ENCODE peak calls at places on chromosomes 5 and 9, in four cellular contexts. One of them, this sample, is unnamed.

GRCh38 chr9:124760719-124761118 is 10.4 kb downstream of the NR6A1 start:
- DNase-seq in dorsolateral prefrontal cortex: no peak
- DNase-seq in stimulated activated CD4-positive, alpha-beta T cell treated with anti-CD3 and anti-CD28 coated beads, Interleukin-4, amount 100 ng/mL, for 4 hours: no peak
- DNase-seq in foreskin fibroblast: no peak
- DNase-seq in this sample: no peak

GRCh38 chr9:102354041-102354440 is 615.6 kb upstream of the GRIN3A start:
- DNase-seq in dorsolateral prefrontal cortex: no peak
- DNase-seq in foreskin fibroblast: no peak
- DNase-seq in stimulated activated CD4-positive, alpha-beta T cell treated with anti-CD3 and anti-CD28 coated beads, Interleukin-4, amount 100 ng/mL, for 4 hours: no peak
- DNase-seq in this sample: no peak

GRCh38 chr5:92561362-92562006 is 1019.5 kb downstream of the NR2F1-AS1 start:
- DNase-seq in dorsolateral prefrontal cortex: no peak
- DNase-seq in stimulated activated CD4-positive, alpha-beta T cell treated with anti-CD3 and anti-CD28 coated beads, Interleukin-4, amount 100 ng/mL, for 4 hours: no peak
- DNase-seq in foreskin fibroblast: peak; percentile 46
- DNase-seq in this sample: no peak

GRCh38 chr5:15577132-15577531 is 77.2 kb downstream of the FBXL7 start:
- DNase-seq in stimulated activated CD4-positive, alpha-beta T cell treated with anti-CD3 and anti-CD28 coated beads, Interleukin-4, amount 100 ng/mL, for 4 hours: no peak
- DNase-seq in dorsolateral prefrontal cortex: no peak
- DNase-seq in foreskin fibroblast: no peak
- DNase-seq in this sample: no peak

GRCh38 chr5:65986050-65986451 is 59.7 kb downstream of the ERBIN start:
- DNase-seq in foreskin fibroblast: peak; percentile 86
- DNase-seq in dorsolateral prefrontal cortex: no peak
- DNase-seq in stimulated activated CD4-positive, alpha-beta T cell treated with anti-CD3 and anti-CD28 coated beads, Interleukin-4, amount 100 ng/mL, for 4 hours: no peak
- DNase-seq in this sample: no peak

GRCh38 chr5:72234265-72234700 is 85.8 kb downstream of the MRPS27 start:
- DNase-seq in stimulated activated CD4-positive, alpha-beta T cell treated with anti-CD3 and anti-CD28 coated beads, Interleukin-4, amount 100 ng/mL, for 4 hours: peak; percentile 15
- DNase-seq in foreskin fibroblast: peak; percentile 54
- DNase-seq in dorsolateral prefrontal cortex: no peak
- DNase-seq in this sample: no peak

GRCh38 chr5:42953061-42953460 is 87.1 kb downstream of the ANXA2R start:
- DNase-seq in stimulated activated CD4-positive, alpha-beta T cell treated with anti-CD3 and anti-CD28 coated beads, Interleukin-4, amount 100 ng/mL, for 4 hours: no peak
- DNase-seq in dorsolateral prefrontal cortex: no peak
- DNase-seq in foreskin fibroblast: peak; percentile 52
- DNase-seq in this sample: no peak

GRCh38 chr5:45081082-45081481 is 272.3 kb downstream of the MRPS30 start:
- DNase-seq in dorsolateral prefrontal cortex: no peak
- DNase-seq in stimulated activated CD4-positive, alpha-beta T cell treated with anti-CD3 and anti-CD28 coated beads, Interleukin-4, amount 100 ng/mL, for 4 hours: no peak
- DNase-seq in foreskin fibroblast: no peak
- DNase-seq in this sample: no peak

GRCh38 chr9:91718071-91718470 is 232.0 kb downstream of the ROR2 start:
- DNase-seq in stimulated activated CD4-positive, alpha-beta T cell treated with anti-CD3 and anti-CD28 coated beads, Interleukin-4, amount 100 ng/mL, for 4 hours: no peak
- DNase-seq in foreskin fibroblast: no peak
- DNase-seq in dorsolateral prefrontal cortex: no peak
- DNase-seq in this sample: no peak

GRCh38 chr5:150144211-150144801 is 11.3 kb downstream of the PDGFRB start:
- DNase-seq in dorsolateral prefrontal cortex: no peak
- DNase-seq in foreskin fibroblast: peak; percentile 89
- DNase-seq in stimulated activated CD4-positive, alpha-beta T cell treated with anti-CD3 and anti-CD28 coated beads, Interleukin-4, amount 100 ng/mL, for 4 hours: no peak
- DNase-seq in this sample: no peak

GRCh38 chr5:173324115-173325001 is 3.9 kb downstream of the STC2 start:
- DNase-seq in stimulated activated CD4-positive, alpha-beta T cell treated with anti-CD3 and anti-CD28 coated beads, Interleukin-4, amount 100 ng/mL, for 4 hours: no peak
- DNase-seq in dorsolateral prefrontal cortex: peak; percentile 83
- DNase-seq in foreskin fibroblast: peak; percentile 99
- DNase-seq in this sample: no peak

GRCh38 chr9:69149321-69149807 is 24.7 kb upstream of the TJP2 start:
- DNase-seq in stimulated activated CD4-positive, alpha-beta T cell treated with anti-CD3 and anti-CD28 coated beads, Interleukin-4, amount 100 ng/mL, for 4 hours: no peak
- DNase-seq in dorsolateral prefrontal cortex: no peak
- DNase-seq in foreskin fibroblast: peak; percentile 87
- DNase-seq in this sample: no peak

GRCh38 chr5:107979900-107980299 is 309.2 kb upstream of the EFNA5 start:
- DNase-seq in dorsolateral prefrontal cortex: no peak
- DNase-seq in stimulated activated CD4-positive, alpha-beta T cell treated with anti-CD3 and anti-CD28 coated beads, Interleukin-4, amount 100 ng/mL, for 4 hours: no peak
- DNase-seq in foreskin fibroblast: no peak
- DNase-seq in this sample: no peak

GRCh38 chr9:88733651-88734470 is 198.9 kb downstream of the NXNL2 start:
- DNase-seq in dorsolateral prefrontal cortex: no peak
- DNase-seq in foreskin fibroblast: peak; percentile 93
- DNase-seq in stimulated activated CD4-positive, alpha-beta T cell treated with anti-CD3 and anti-CD28 coated beads, Interleukin-4, amount 100 ng/mL, for 4 hours: no peak
- DNase-seq in this sample: no peak

GRCh38 chr9:97559111-97559514 is 57.6 kb downstream of the TMOD1 start:
- DNase-seq in stimulated activated CD4-positive, alpha-beta T cell treated with anti-CD3 and anti-CD28 coated beads, Interleukin-4, amount 100 ng/mL, for 4 hours: peak; percentile 14
- DNase-seq in dorsolateral prefrontal cortex: no peak
- DNase-seq in foreskin fibroblast: no peak
- DNase-seq in this sample: no peak

GRCh38 chr9:32350682-32351081 is 33.8 kb upstream of the ACO1 start:
- DNase-seq in foreskin fibroblast: peak; percentile 11
- DNase-seq in dorsolateral prefrontal cortex: no peak
- DNase-seq in stimulated activated CD4-positive, alpha-beta T cell treated with anti-CD3 and anti-CD28 coated beads, Interleukin-4, amount 100 ng/mL, for 4 hours: no peak
- DNase-seq in this sample: no peak

GRCh38 chr5:28305891-28306290 is 1267.5 kb upstream of the CDH9 start:
- DNase-seq in stimulated activated CD4-positive, alpha-beta T cell treated with anti-CD3 and anti-CD28 coated beads, Interleukin-4, amount 100 ng/mL, for 4 hours: no peak
- DNase-seq in dorsolateral prefrontal cortex: no peak
- DNase-seq in foreskin fibroblast: no peak
- DNase-seq in this sample: no peak

GRCh38 chr9:19108038-19108437 is 5.3 kb upstream of the HAUS6 start:
- DNase-seq in stimulated activated CD4-positive, alpha-beta T cell treated with anti-CD3 and anti-CD28 coated beads, Interleukin-4, amount 100 ng/mL, for 4 hours: no peak
- DNase-seq in dorsolateral prefrontal cortex: no peak
- DNase-seq in foreskin fibroblast: peak; percentile 4
- DNase-seq in this sample: no peak

GRCh38 chr9:132383462-132383883 is 23.2 kb downstream of the TTF1 start:
- DNase-seq in stimulated activated CD4-positive, alpha-beta T cell treated with anti-CD3 and anti-CD28 coated beads, Interleukin-4, amount 100 ng/mL, for 4 hours: no peak
- DNase-seq in foreskin fibroblast: no peak
- DNase-seq in dorsolateral prefrontal cortex: no peak
- DNase-seq in this sample: no peak

GRCh38 chr5:133610489-133611356 is 1.6 kb downstream of the FSTL4 start:
- DNase-seq in stimulated activated CD4-positive, alpha-beta T cell treated with anti-CD3 and anti-CD28 coated beads, Interleukin-4, amount 100 ng/mL, for 4 hours: no peak
- DNase-seq in foreskin fibroblast: peak; percentile 60
- DNase-seq in dorsolateral prefrontal cortex: no peak
- DNase-seq in this sample: peak; percentile 19

GRCh38 chr5:55594636-55595035 is 59.9 kb upstream of the PLPP1 start:
- DNase-seq in foreskin fibroblast: no peak
- DNase-seq in dorsolateral prefrontal cortex: no peak
- DNase-seq in stimulated activated CD4-positive, alpha-beta T cell treated with anti-CD3 and anti-CD28 coated beads, Interleukin-4, amount 100 ng/mL, for 4 hours: no peak
- DNase-seq in this sample: no peak

This sample was measured in hypothalamus.